ENCODE peak calls at places on chromosomes 16 and 17, in eight cellular contexts. A is effector memory CD4-positive, alpha-beta T cell; N is substantia nigra; T is AML-193; S is H1; W is NCI-H146; I is lung; E is T-helper 1 cell. C is an unnamed sample.

GRCh38 chr16:47045459-47045858 is 72.0 kb upstream of the DNAJA2 start:
- DNase-seq in A (no peak), N (no peak), T (no peak), S (no peak), W (no peak), I (no peak), E (no peak), C (no peak)

GRCh38 chr17:8572767-8573166 is 57.8 kb downstream of the MYH10 start:
- DNase-seq in A (no peak), N (no peak), T (no peak), S (no peak), W (no peak), I (no peak), E (no peak), C (no peak)

GRCh38 chr17:6231886-6232767 is 161.9 kb downstream of the WSCD1 start:
- DNase-seq in A (no peak), N (no peak), T (no peak), S (no peak), W (no peak), I (no peak), E (no peak), C (no peak)

GRCh38 chr17:81967533-81968395 is 6.8 kb upstream of the NOTUM start:
- DNase-seq in A (peak), N (peak), T (peak), S (peak), W (peak), I (peak), E (peak), C (peak)

GRCh38 chr17:81056352-81056751 is 21.4 kb downstream of the BAIAP2 start:
- DNase-seq in A (no peak), N (no peak), T (no peak), S (no peak), W (no peak), I (no peak), E (no peak), C (no peak)

GRCh38 chr16:200388-200787 is 20.1 kb downstream of the HBQ1 start:
- DNase-seq in A (no peak), N (no peak), T (no peak), S (no peak), W (no peak), I (no peak), E (no peak), C (no peak)

GRCh38 chr17:76716146-76716833 is 5.5 kb upstream of the MXRA7 start:
- DNase-seq in A (peak), N (no peak), T (peak), S (no peak), W (no peak), I (peak), E (peak), C (no peak)

GRCh38 chr16:56609463-56609921 is 1.1 kb downstream of the MT2A start:
- DNase-seq in A (peak), N (no peak), T (peak), S (no peak), W (peak), I (peak), E (peak), C (peak)

GRCh38 chr17:30095507-30096244 is 20.9 kb upstream of the NSRP1 start:
- DNase-seq in A (no peak), N (no peak), T (peak), S (no peak), W (peak), I (no peak), E (no peak), C (no peak)

GRCh38 chr16:57470683-57471082 is 8.2 kb downstream of the POLR2C start:
- DNase-seq in A (no peak), N (no peak), T (no peak), S (no peak), W (no peak), I (peak), E (no peak), C (no peak)

GRCh38 chr17:37488009-37488604 is 1.6 kb upstream of the DUSP14 start:
- DNase-seq in A (no peak), N (no peak), T (peak), S (no peak), W (peak), I (peak), E (no peak), C (no peak)

GRCh38 chr17:57675427-57675826 is 69.7 kb downstream of the CCDC182 start:
- DNase-seq in A (no peak), N (no peak), T (no peak), S (peak), W (no peak), I (peak), E (no peak), C (no peak)

GRCh38 chr17:50053654-50053960 is 2.3 kb upstream of the ITGA3 start:
- DNase-seq in A (no peak), N (no peak), T (no peak), S (no peak), W (no peak), I (no peak), E (no peak), C (no peak)

GRCh38 chr17:14080847-14081251 is 11.5 kb downstream of the COX10 start:
- DNase-seq in A (no peak), N (no peak), T (no peak), S (no peak), W (no peak), I (no peak), E (no peak), C (no peak)

GRCh38 chr16:71867934-71868333 is 16.0 kb downstream of the ZNF821 start:
- DNase-seq in A (no peak), N (no peak), T (no peak), S (no peak), W (peak), I (no peak), E (no peak), C (no peak)

GRCh38 chr17:1908699-1909309 is 79.0 kb downstream of the RPA1 start:
- DNase-seq in A (no peak), N (no peak), T (peak), S (no peak), W (peak), I (peak), E (no peak), C (no peak)

GRCh38 chr17:81401727-81402529 is 6.7 kb downstream of the BAHCC1 start:
- DNase-seq in A (no peak), N (peak), T (no peak), S (no peak), W (no peak), I (no peak), E (no peak), C (no peak)

GRCh38 chr17:8140413-8141029 is 11.7 kb downstream of the PER1 start:
- DNase-seq in A (no peak), N (no peak), T (no peak), S (no peak), W (no peak), I (no peak), E (no peak), C (no peak)

C was measured in memory B cell.